ENCODE peak calls at places on chromosomes 5 and 9, in nine cellular contexts. V, T, Z, L, Q, S, A, N and D are unnamed samples.

GRCh38 chr5:67792891-67793290 is 422.7 kb upstream of the PIK3R1 start:
- DNase-seq in L (peak), N (peak), T (peak), S (no peak), Z (no peak), A (no peak), V (no peak), Q (no peak), D (no peak)

GRCh38 chr9:2621678-2622360 is at the start of gene VLDLR:
- DNase-seq in A (peak), S (no peak), N (no peak), V (no peak), L (peak), Z (no peak), T (peak), Q (peak), D (peak)

GRCh38 chr5:73654171-73654811 is 28.3 kb downstream of the ARHGEF28 start:
- DNase-seq in V (peak), Q (no peak), S (no peak), A (no peak), Z (no peak), T (no peak), N (no peak), L (no peak), D (no peak)

GRCh38 chr9:93020785-93021670 is 37.5 kb upstream of the SUSD3 start:
- DNase-seq in V (no peak), L (no peak), T (no peak), S (no peak), Z (no peak), Q (no peak), A (no peak), N (no peak), D (no peak)

GRCh38 chr9:129174724-129175514 is 3.1 kb downstream of the IER5L start:
- DNase-seq in Z (peak), Q (peak), L (peak), V (peak), N (peak), T (peak), S (peak), A (peak), D (peak)

GRCh38 chr9:133522073-133522910 is 2.5 kb downstream of the MYMK start:
- DNase-seq in V (no peak), S (no peak), N (no peak), Z (no peak), T (no peak), L (peak), Q (no peak), A (no peak), D (no peak)

GRCh38 chr5:177496111-177497010 is 1.0 kb downstream of the PDLIM7 start:
- DNase-seq in Q (peak), A (no peak), Z (no peak), L (peak), T (no peak), V (peak), N (peak), S (peak), D (peak)

GRCh38 chr9:136311433-136312375 is 7.8 kb upstream of the CCDC187 start:
- DNase-seq in V (no peak), T (no peak), S (peak), L (no peak), Q (peak), A (no peak), N (no peak), Z (no peak), D (no peak)

GRCh38 chr9:2676466-2676865 is 40.8 kb upstream of the KCNV2 start:
- DNase-seq in L (no peak), Z (no peak), T (no peak), V (no peak), A (no peak), Q (peak), S (no peak), N (no peak), D (no peak)

GRCh38 chr9:72441296-72442211 is 76.5 kb upstream of the ZFAND5 start:
- DNase-seq in S (no peak), N (no peak), T (no peak), Q (no peak), L (no peak), Z (no peak), V (no peak), A (no peak), D (no peak)

GRCh38 chr9:17116400-17116837 is 18.4 kb upstream of the CNTLN start:
- DNase-seq in T (no peak), Z (no peak), S (peak), L (no peak), V (no peak), A (no peak), N (no peak), Q (no peak), D (no peak)

GRCh38 chr5:62596096-62596495 is 17.5 kb downstream of the LRRC70 start:
- DNase-seq in A (no peak), S (no peak), Q (no peak), N (no peak), L (no peak), Z (no peak), V (no peak), T (no peak), D (no peak)

GRCh38 chr5:77230727-77231469 is 20.4 kb downstream of the PDE8B start:
- DNase-seq in V (no peak), L (no peak), T (no peak), Z (no peak), S (no peak), A (no peak), Q (no peak), N (no peak), D (no peak)
- TF ChIP-seq CTCF in V (peak), L (no peak), T (no peak), Z (no peak), S (peak), A (no peak), Q (no peak), N (no peak), D (no peak)

DNA sequence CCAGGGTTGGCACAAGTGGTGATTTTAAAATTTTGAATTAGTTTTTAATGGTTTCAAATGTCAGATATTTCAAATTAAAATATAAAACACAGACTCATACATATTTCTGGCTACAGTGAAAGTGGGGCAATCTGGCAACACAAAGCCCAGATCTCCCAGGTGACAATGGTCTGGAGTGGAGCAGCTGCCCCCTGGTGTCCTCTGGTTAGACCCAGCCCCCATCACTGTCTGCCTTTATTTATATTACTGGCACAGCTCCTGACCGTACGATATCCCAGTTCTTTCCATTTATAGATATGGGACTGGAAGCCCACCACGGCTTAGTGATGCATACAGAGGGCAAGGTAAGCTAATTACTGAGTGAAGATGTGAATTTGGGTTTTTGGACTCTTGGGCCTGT is 37.3 kb downstream of the MACIR start:
- DNase-seq in Q (no peak), S (no peak), Z (no peak), V (no peak), L (no peak), A (no peak), T (no peak), N (no peak), D (no peak)
- TF ChIP-seq CTCF in Q (no peak), S (no peak), Z (no peak), V (no peak), L (no peak), A (no peak), T (no peak), N (no peak), D (no peak)

DNA sequence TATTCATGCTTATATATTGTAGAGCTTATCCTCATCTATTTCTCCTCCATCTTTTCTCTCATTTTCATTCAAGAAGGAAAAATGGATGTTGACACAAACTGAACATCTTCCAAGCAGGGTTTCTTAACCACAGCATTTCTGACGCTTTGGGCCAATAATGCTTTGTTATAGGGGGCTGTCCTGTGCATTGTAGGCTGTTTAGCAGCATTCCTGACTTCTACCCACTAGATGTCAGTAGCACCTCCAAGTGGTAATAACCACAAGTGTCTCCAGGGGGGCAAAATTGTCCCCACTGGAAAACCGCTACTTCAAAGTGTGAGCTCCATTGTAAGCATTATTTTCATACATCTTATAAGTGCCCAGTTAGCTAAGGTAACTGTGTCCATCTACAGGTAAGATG is 2.6 kb upstream of the TXNDC8 start:
- DNase-seq in N (no peak), S (peak), V (no peak), Q (no peak), A (no peak), T (no peak), L (no peak), Z (no peak), D (no peak)
- TF ChIP-seq CTCF in N (no peak), S (peak), V (peak), Q (no peak), A (no peak), T (no peak), L (no peak), Z (no peak), D (no peak)

GRCh38 chr5:32008746-32009145 is 165.4 kb downstream of the GOLPH3 start:
- DNase-seq in A (no peak), Q (no peak), L (no peak), T (no peak), Z (no peak), V (no peak), S (no peak), N (no peak), D (no peak)
- TF ChIP-seq CTCF in A (no peak), Q (no peak), L (no peak), T (no peak), Z (no peak), V (no peak), S (no peak), N (no peak), D (no peak)

GRCh38 chr9:90665072-90665471 is 22.4 kb upstream of the DIRAS2 start:
- DNase-seq in Q (no peak), S (no peak), Z (no peak), V (no peak), N (no peak), A (no peak), L (no peak), T (no peak), D (no peak)
- TF ChIP-seq CTCF in Q (no peak), S (no peak), Z (no peak), V (no peak), N (no peak), A (no peak), L (no peak), T (no peak), D (no peak)

GRCh38 chr9:98164912-98165311 is 27.5 kb downstream of the CORO2A start:
- DNase-seq in S (no peak), Z (no peak), A (no peak), N (no peak), L (no peak), V (no peak), Q (no peak), T (no peak), D (no peak)

GRCh38 chr9:98161851-98162250 is 30.6 kb downstream of the CORO2A start:
- DNase-seq in L (no peak), S (no peak), N (no peak), V (no peak), Q (no peak), T (no peak), A (no peak), Z (peak), D (no peak)

GRCh38 chr9:98159790-98160189 is 32.6 kb downstream of the CORO2A start:
- DNase-seq in A (no peak), T (no peak), N (no peak), Q (no peak), S (no peak), Z (no peak), L (no peak), V (no peak), D (no peak)

GRCh38 chr9:98159301-98159700 is 33.1 kb downstream of the CORO2A start:
- DNase-seq in N (no peak), L (no peak), T (no peak), Z (no peak), V (no peak), Q (no peak), S (no peak), A (no peak), D (no peak)

DNA sequence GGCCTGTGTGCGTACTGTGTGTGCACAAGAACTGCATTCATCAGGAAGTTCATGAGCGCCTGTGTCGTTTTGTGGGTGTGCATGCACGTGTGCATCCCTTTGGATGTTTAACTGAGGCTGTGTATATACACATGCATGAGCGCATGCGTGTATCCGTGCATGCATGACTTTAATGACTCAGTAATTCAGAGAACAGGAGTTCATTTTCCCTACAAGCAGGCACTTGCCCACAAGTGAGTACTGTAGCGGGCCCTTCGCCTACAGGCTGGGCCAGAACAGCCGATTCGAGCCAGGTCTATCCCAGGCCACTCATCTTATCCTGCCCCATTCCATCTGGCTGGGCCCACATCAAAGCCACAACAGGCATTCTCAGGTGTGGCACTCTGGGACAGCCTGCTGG is 29.8 kb downstream of the CORO2A start:
- DNase-seq in T (peak), Z (peak), L (no peak), V (no peak), S (no peak), Q (no peak), N (no peak), A (no peak), D (no peak)
- TF ChIP-seq CTCF in T (no peak), Z (no peak), L (no peak), V (no peak), S (no peak), Q (no peak), N (no peak), A (no peak), D (no peak)